ENCODE peak calls at places on chromosomes 5 and 9, in ten cellular contexts. B is endothelial cell, R is coronary artery, E is heart left ventricle, W is upper lobe of left lung, I is CD14-positive monocyte, U is progenitor cell of endocrine pancreas, A is tibial nerve, X is psoas muscle, S is HFFc6. M is an unnamed sample.

GRCh38 chr5:113359419-113359818 is 75.4 kb downstream of the TSSK1B start:
- DNase-seq in B (no peak), R (no peak), E (no peak), W (no peak), I (no peak), U (no peak), A (no peak), X (no peak), S (no peak), M (no peak)

GRCh38 chr5:115461506-115462290 is 82.9 kb downstream of the FEM1C start:
- DNase-seq in B (no peak), R (no peak), E (no peak), W (no peak), I (peak), U (no peak), A (no peak), X (no peak), S (peak), M (no peak)

GRCh38 chr5:59126665-59127354 is 543.9 kb downstream of the RAB3C start:
- DNase-seq in B (no peak), R (no peak), E (no peak), W (no peak), I (no peak), U (no peak), A (no peak), X (no peak), S (peak), M (no peak)

GRCh38 chr5:111676926-111677415 is 80.0 kb downstream of the NREP start:
- DNase-seq in B (no peak), R (no peak), E (no peak), W (no peak), I (no peak), U (no peak), A (no peak), X (no peak), S (no peak), M (no peak)

GRCh38 chr9:110650991-110651411 is 17.6 kb upstream of the MUSK start:
- DNase-seq in B (no peak), R (no peak), E (no peak), W (no peak), I (no peak), U (no peak), A (no peak), X (no peak), S (peak), M (no peak)

GRCh38 chr5:38465045-38465444 is 91.4 kb downstream of the LIFR start:
- DNase-seq in B (no peak), R (no peak), E (no peak), W (no peak), I (no peak), U (no peak), A (no peak), X (peak), S (peak), M (no peak)

GRCh38 chr5:150514708-150515211 is 6.8 kb downstream of the NDST1 start:
- DNase-seq in B (no peak), R (no peak), E (peak), W (peak), I (no peak), U (no peak), A (no peak), X (peak), S (no peak), M (no peak)

GRCh38 chr5:129399069-129399468 is 61.0 kb upstream of the ADAMTS19 start:
- DNase-seq in B (no peak), R (no peak), E (no peak), W (no peak), I (no peak), U (no peak), A (no peak), X (no peak), S (no peak), M (no peak)

GRCh38 chr9:5884191-5884590 is 6.5 kb upstream of the MLANA start:
- DNase-seq in B (no peak), R (no peak), E (no peak), W (no peak), I (no peak), U (no peak), A (no peak), X (no peak), S (no peak), M (no peak)

GRCh38 chr9:80796662-80797426 is 892.5 kb downstream of the TLE1 start:
- DNase-seq in B (no peak), R (no peak), E (no peak), W (no peak), I (no peak), U (no peak), A (no peak), X (no peak), S (no peak), M (no peak)

GRCh38 chr5:59390074-59390659 is 503.4 kb downstream of the PDE4D start:
- DNase-seq in B (peak), R (no peak), E (no peak), W (no peak), I (no peak), U (no peak), A (no peak), X (no peak), S (peak), M (no peak)

GRCh38 chr5:168076561-168076991 is 214.9 kb upstream of the WWC1 start:
- DNase-seq in B (peak), R (no peak), E (peak), W (peak), I (no peak), U (no peak), A (peak), X (peak), S (peak), M (peak)

GRCh38 chr5:17224858-17225436 is 7.5 kb downstream of the BASP1 start:
- DNase-seq in B (no peak), R (no peak), E (no peak), W (no peak), I (no peak), U (no peak), A (no peak), X (no peak), S (peak), M (no peak)

GRCh38 chr9:76433406-76433805 is 25.6 kb upstream of the GCNT1 start:
- DNase-seq in B (no peak), R (no peak), E (no peak), W (no peak), I (no peak), U (no peak), A (no peak), X (no peak), S (no peak), M (no peak)

GRCh38 chr5:141598389-141599360 is 20.1 kb downstream of the DIAPH1 start:
- DNase-seq in B (no peak), R (no peak), E (no peak), W (no peak), I (no peak), U (no peak), A (no peak), X (no peak), S (peak), M (no peak)

GRCh38 chr5:54115768-54116403 is 194.5 kb downstream of the ARL15 start:
- DNase-seq in B (no peak), R (no peak), E (peak), W (no peak), I (no peak), U (no peak), A (no peak), X (no peak), S (peak), M (no peak)

GRCh38 chr5:138606378-138606777 is 31.2 kb upstream of the HSPA9 start:
- DNase-seq in B (no peak), R (no peak), E (no peak), W (no peak), I (no peak), U (no peak), A (no peak), X (no peak), S (no peak), M (no peak)

GRCh38 chr5:67816456-67816855 is 399.1 kb upstream of the PIK3R1 start:
- DNase-seq in B (no peak), R (no peak), E (no peak), W (no peak), I (no peak), U (no peak), A (no peak), X (no peak), S (no peak), M (no peak)

GRCh38 chr5:178247481-178248456 is 15.2 kb upstream of the PHYKPL start:
- DNase-seq in B (no peak), R (no peak), E (no peak), W (no peak), I (no peak), U (no peak), A (no peak), X (no peak), S (no peak), M (no peak)

DNA sequence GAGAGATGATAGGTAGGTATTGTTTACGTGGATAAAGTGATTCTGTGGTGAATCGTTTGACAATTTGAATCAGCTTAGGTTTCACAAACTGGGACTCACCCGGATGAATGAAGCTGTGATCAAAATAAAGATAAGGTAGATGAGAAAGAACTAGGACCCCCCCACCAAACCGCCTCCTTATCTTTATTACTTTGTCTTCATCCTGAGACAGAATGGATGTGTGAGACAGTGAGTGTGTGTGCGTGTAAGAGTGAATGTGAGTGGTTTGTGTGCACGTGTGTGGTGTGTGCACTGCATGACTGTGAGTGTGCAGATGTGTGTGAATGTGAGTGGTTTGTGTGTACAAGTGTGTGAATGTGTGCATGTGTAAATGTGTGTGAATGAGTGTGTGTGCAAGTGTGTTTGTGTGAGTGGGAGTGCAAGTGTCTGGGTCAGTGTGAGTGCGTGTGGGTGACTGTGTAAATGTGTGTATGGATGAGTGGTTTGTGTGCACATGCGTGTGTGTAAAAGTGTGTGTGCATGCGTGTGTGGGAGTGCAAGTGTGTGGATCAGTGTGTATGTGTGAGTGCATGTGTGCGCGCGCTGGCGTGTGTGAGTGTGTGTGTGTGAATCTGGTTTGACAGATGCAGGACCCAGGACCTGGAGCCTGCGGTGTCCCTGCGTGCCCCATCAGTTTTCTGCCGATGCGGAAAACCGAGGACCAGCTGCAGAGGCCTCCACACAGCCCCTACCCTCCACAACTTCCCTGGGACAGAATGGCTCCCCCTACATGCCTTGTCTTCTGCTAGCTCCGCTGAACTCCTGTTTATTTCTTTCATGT is 11.4 kb upstream of the ENG start:
- DNase-seq in B (no peak), R (no peak), E (peak), W (no peak), I (no peak), U (no peak), A (no peak), X (no peak), S (no peak), M (no peak)
- TF ChIP-seq CTCF in B (no peak), R (no peak), E (no peak), W (no peak), I (no peak), U (no peak), A (no peak), X (no peak), S (no peak), M (no peak)

DNA sequence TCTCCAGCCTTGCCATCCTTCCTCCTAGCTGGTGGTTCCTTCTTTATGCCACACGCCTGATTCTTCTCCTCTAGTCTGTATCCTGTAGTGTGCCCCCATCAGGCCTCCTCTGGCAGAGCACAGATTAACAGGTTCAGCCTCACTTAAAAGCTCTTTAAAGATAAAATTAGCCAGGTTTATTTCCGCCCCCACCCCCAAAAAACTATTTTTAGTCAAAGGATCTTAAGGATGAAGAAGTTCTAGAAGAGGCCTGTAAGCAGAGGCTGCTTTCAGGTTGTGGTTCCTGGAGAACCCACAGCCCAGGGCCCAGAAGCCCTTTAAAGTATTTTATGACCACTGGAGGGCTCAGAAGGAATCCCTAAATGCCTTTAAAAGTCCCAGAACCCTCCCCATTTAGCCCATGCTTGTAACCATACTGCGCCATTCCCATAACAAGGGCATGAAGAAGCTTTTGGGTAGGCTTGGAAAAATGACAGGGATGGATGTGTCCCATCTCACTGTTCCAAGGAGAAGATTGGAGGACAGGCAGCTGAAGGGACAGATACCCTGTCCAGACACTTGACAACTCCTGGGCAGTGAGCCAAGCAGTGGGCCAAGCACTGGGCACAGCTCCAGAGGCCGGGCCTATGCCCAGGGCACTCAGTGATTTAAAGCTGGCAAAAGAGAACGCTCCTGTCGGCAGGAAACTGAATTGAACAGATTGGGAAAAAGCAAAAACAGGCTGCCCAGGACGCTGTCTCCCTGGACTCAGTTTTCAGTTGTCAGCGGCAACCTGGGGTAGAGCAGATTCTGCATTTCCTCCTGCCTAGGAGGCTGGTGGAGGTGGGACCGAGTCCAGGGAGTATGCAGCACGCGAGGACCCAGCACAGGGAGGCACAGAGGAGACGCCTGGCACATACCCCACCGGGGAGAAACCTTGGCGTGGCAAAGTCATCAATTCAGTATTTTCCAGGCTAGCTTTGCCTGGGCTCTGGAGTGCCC is 106.3 kb upstream of the SSBP2 start:
- DNase-seq in B (peak), R (peak), E (peak), W (peak), I (no peak), U (no peak), A (peak), X (peak), S (no peak), M (no peak)
- TF ChIP-seq CTCF in B (peak), R (peak), E (peak), W (peak), I (peak), U (peak), A (peak), X (peak), S (peak), M (peak)

GRCh38 chr5:78268361-78268760 is 26.1 kb downstream of the AP3B1 start:
- DNase-seq in B (no peak), R (no peak), E (no peak), W (no peak), I (no peak), U (no peak), A (no peak), X (no peak), S (no peak), M (no peak)

GRCh38 chr5:78265163-78265562 is 29.3 kb downstream of the AP3B1 start:
- DNase-seq in B (no peak), R (no peak), E (no peak), W (no peak), I (no peak), U (no peak), A (no peak), X (no peak), S (no peak), M (no peak)

GRCh38 chr5:78273436-78273835 is 21.1 kb downstream of the AP3B1 start:
- DNase-seq in B (no peak), R (no peak), E (no peak), W (no peak), I (no peak), U (no peak), A (no peak), X (no peak), S (no peak), M (no peak)

GRCh38 chr5:78271766-78272165 is 22.7 kb downstream of the AP3B1 start:
- DNase-seq in B (no peak), R (no peak), E (no peak), W (no peak), I (no peak), U (no peak), A (no peak), X (no peak), S (no peak), M (no peak)

DNA sequence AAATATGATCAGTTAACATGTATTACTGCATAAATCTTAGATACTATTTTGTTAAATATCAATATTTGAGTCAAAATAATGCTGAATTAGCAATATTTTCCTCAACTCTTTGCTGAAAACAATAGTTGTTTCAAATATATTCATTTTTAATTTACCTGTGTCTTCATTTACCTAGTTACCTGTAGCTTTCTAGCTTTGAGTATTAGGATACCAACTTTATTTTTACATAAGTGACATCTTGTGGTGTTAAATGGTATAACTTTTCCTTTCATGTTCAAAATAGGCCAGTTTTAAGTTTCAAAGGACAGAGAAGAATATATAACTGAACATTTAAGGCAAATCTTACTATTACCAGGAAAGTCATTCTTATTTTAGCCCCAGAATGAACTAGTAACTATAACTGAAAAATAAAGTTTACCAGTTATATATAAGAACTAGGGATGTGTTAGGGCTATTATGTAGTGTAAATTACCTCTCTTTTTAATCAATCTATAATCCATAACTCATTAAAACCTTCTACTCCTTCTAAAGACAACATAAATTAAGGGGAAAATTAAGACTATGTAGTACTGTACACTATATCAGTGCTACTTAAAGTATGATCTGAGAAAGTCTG is 25.3 kb downstream of the AP3B1 start:
- DNase-seq in B (no peak), R (no peak), E (no peak), W (no peak), I (no peak), U (no peak), A (no peak), X (no peak), S (no peak), M (no peak)
- TF ChIP-seq CTCF in B (peak), R (peak), E (peak), W (peak), I (peak), U (peak), A (peak), X (peak), S (peak), M (no peak)

GRCh38 chr9:116574027-116574679 is 113.0 kb upstream of the TRIM32 start:
- DNase-seq in B (no peak), R (no peak), E (no peak), W (peak), I (no peak), U (no peak), A (no peak), X (no peak), S (no peak), M (no peak)

GRCh38 chr9:116566677-116567488 is 120.2 kb upstream of the TRIM32 start:
- DNase-seq in B (no peak), R (no peak), E (no peak), W (peak), I (no peak), U (no peak), A (no peak), X (no peak), S (no peak), M (no peak)

GRCh38 chr9:116576386-116576785 is 110.7 kb upstream of the TRIM32 start:
- DNase-seq in B (no peak), R (no peak), E (no peak), W (peak), I (no peak), U (no peak), A (no peak), X (no peak), S (peak), M (no peak)

GRCh38 chr9:116569111-116569510 is 118.0 kb upstream of the TRIM32 start:
- DNase-seq in B (no peak), R (no peak), E (no peak), W (no peak), I (no peak), U (no peak), A (no peak), X (no peak), S (no peak), M (no peak)

DNA sequence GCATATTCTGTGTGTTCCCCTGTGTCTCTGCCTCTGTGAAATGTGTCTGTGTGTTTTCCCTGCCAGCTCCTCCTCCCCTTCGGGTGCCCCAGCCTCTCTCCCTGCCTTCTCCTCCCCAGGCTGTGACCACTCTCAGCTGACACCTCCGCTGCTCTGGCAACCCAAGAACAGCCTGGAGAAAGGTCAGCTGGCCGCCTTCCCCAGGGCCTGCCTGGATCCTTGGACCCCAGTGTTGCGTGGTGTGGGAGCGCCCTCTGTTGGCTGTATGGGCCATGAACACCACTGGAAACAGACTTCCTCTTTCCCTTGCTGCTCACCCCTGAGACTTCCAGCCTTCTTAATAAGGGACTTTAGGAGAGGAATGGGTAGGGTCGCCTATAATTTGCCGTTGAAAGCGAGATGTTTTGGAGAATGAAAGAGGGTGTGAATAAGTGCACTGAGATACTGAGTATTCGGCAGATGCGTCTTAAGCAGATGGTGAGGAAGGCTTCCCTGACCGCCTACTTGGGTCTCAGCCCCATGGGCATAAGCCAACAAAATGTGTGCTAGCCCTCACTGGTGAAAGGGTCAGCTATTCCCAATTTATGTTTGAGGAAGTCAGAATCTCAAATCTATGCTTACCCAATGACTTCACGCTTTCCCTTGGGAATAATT is 114.9 kb upstream of the TRIM32 start:
- DNase-seq in B (peak), R (peak), E (peak), W (peak), I (peak), U (peak), A (peak), X (peak), S (peak), M (peak)
- TF ChIP-seq CTCF in B (peak), R (peak), E (peak), W (peak), I (peak), U (peak), A (peak), X (peak), S (peak), M (peak)

GRCh38 chr9:126606483-126606870 is 7.3 kb upstream of the LMX1B start:
- DNase-seq in B (no peak), R (no peak), E (no peak), W (no peak), I (no peak), U (no peak), A (no peak), X (no peak), S (no peak), M (no peak)

GRCh38 chr9:126605792-126606482 is 7.8 kb upstream of the LMX1B start:
- DNase-seq in B (no peak), R (no peak), E (no peak), W (no peak), I (no peak), U (no peak), A (no peak), X (no peak), S (no peak), M (no peak)

GRCh38 chr9:126607086-126607485 is 6.6 kb upstream of the LMX1B start:
- DNase-seq in B (no peak), R (no peak), E (no peak), W (no peak), I (no peak), U (no peak), A (no peak), X (peak), S (no peak), M (no peak)

GRCh38 chr9:126604059-126604685 is 9.6 kb upstream of the LMX1B start:
- DNase-seq in B (no peak), R (no peak), E (peak), W (no peak), I (no peak), U (no peak), A (no peak), X (peak), S (no peak), M (no peak)

GRCh38 chr9:126604706-126605105 is 9.0 kb upstream of the LMX1B start:
- DNase-seq in B (no peak), R (no peak), E (peak), W (no peak), I (no peak), U (no peak), A (no peak), X (peak), S (no peak), M (no peak)
- TF ChIP-seq CTCF in B (no peak), R (no peak), E (no peak), W (no peak), I (no peak), U (no peak), A (no peak), X (no peak), S (no peak), M (no peak)

M was measured in H1.